ENCODE peak calls at places on chromosome 14, in eight cellular contexts. Z, C, S, H, P, J, T and D are unnamed samples.

GRCh38 chr14:50943261-50943942 is 881 bp downstream of the PYGL start:
- DNase-seq in P (peak), Z (peak), C (no peak), H (peak), T (no peak), S (no peak), J (peak), D (peak)

GRCh38 chr14:55605793-55606192 is 25.8 kb downstream of the KTN1 start:
- DNase-seq in H (no peak), S (no peak), Z (no peak), T (no peak), C (peak), J (no peak), P (no peak), D (no peak)

GRCh38 chr14:91315844-91316267 is 71.4 kb upstream of the GPR68 start:
- DNase-seq in P (no peak), T (no peak), S (peak), J (no peak), C (no peak), Z (peak), H (no peak), D (no peak)

GRCh38 chr14:35044939-35045797 is 904 bp upstream of the FAM177A1 start:
- DNase-seq in T (no peak), P (no peak), H (peak), J (no peak), S (no peak), Z (no peak), C (peak), D (no peak)

GRCh38 chr14:95319312-95320075 is at the start of gene CLMN:
- DNase-seq in J (no peak), S (peak), H (peak), T (peak), C (peak), P (no peak), Z (peak), D (peak)

GRCh38 chr14:99708449-99708848 is 24.4 kb downstream of the CYP46A1 start:
- DNase-seq in Z (no peak), T (no peak), H (no peak), S (no peak), C (no peak), P (no peak), J (no peak), D (no peak)

GRCh38 chr14:86654558-86655184 is 1124.7 kb downstream of the FLRT2 start:
- DNase-seq in P (peak), H (peak), C (peak), Z (peak), S (no peak), J (no peak), T (peak), D (peak)

GRCh38 chr14:24095196-24096068 is 1.3 kb downstream of the PCK2 start:
- DNase-seq in S (no peak), C (peak), Z (peak), T (no peak), P (peak), J (peak), H (peak), D (no peak)

GRCh38 chr14:73750161-73750901 is 36.1 kb upstream of the PNMA1 start:
- DNase-seq in Z (no peak), C (no peak), T (peak), H (no peak), J (no peak), S (no peak), P (no peak), D (no peak)

GRCh38 chr14:51225751-51226150 is 14.3 kb upstream of the TMX1 start:
- DNase-seq in T (no peak), S (no peak), Z (no peak), P (no peak), C (peak), J (no peak), H (no peak), D (no peak)

GRCh38 chr14:105006831-105007592 is 13.9 kb downstream of the CDCA4 start:
- DNase-seq in P (no peak), T (no peak), Z (no peak), H (no peak), J (no peak), C (no peak), S (no peak), D (no peak)

GRCh38 chr14:101719708-101720107 is 41.8 kb upstream of the PPP2R5C start:
- DNase-seq in S (no peak), T (no peak), C (no peak), J (no peak), H (no peak), P (no peak), Z (no peak), D (no peak)

GRCh38 chr14:64610049-64610746 is 60.4 kb downstream of the PPP1R36 start:
- DNase-seq in S (no peak), J (no peak), H (no peak), T (no peak), C (no peak), P (no peak), Z (no peak), D (no peak)

GRCh38 chr14:81164167-81164774 is 56.5 kb downstream of the GTF2A1 start:
- DNase-seq in P (peak), Z (peak), T (peak), C (peak), S (no peak), J (peak), H (peak), D (peak)

GRCh38 chr14:75610839-75611238 is 32.4 kb downstream of the FLVCR2 start:
- DNase-seq in S (no peak), T (no peak), P (no peak), Z (no peak), H (peak), J (peak), C (peak), D (no peak)

GRCh38 chr14:73740921-73741326 is 26.7 kb upstream of the PNMA1 start:
- DNase-seq in P (peak), C (peak), S (no peak), H (peak), J (peak), Z (no peak), T (no peak), D (no peak)

GRCh38 chr14:38122241-38122640 is 85.5 kb upstream of the SSTR1 start:
- DNase-seq in C (peak), S (no peak), H (no peak), Z (no peak), J (no peak), T (no peak), P (no peak), D (no peak)